ENCODE peak calls at places on chromosomes 6 and 20, in four cellular contexts. Z, E, T and X are unnamed samples.

GRCh38 chr6:22925920-22926587 is 356.7 kb downstream of the HDGFL1 start:
- DNase-seq in Z (no peak), E (no peak), T (no peak), X (no peak)

GRCh38 chr6:86147311-86147710 is 504.6 kb upstream of the SYNCRIP start:
- DNase-seq in Z (no peak), E (no peak), T (no peak), X (no peak)

GRCh38 chr20:300345-300744 is 3.0 kb downstream of the ZCCHC3 start:
- DNase-seq in Z (no peak), E (no peak), T (no peak), X (no peak)

GRCh38 chr6:125259354-125259736 is 42.4 kb downstream of the HDDC2 start:
- DNase-seq in Z (no peak), E (no peak), T (no peak), X (no peak)

GRCh38 chr6:39322306-39322850 is at the start of gene KCNK16:
- DNase-seq in Z (no peak), E (no peak), T (no peak), X (no peak)

GRCh38 chr6:132598473-132598872 is 8.9 kb upstream of the TAAR5 start:
- DNase-seq in Z (no peak), E (no peak), T (peak), X (no peak)

GRCh38 chr6:133341607-133342158 is 100.5 kb downstream of the EYA4 start:
- DNase-seq in Z (no peak), E (no peak), T (peak), X (no peak)

GRCh38 chr6:41976794-41977484 is 35.3 kb upstream of the CCND3 start:
- DNase-seq in Z (peak), E (no peak), T (no peak), X (no peak)

GRCh38 chr6:12423852-12424251 is 133.7 kb downstream of the EDN1 start:
- DNase-seq in Z (no peak), E (no peak), T (no peak), X (no peak)

GRCh38 chr20:25285856-25286798 is 38.2 kb downstream of the PYGB start:
- DNase-seq in Z (no peak), E (peak), T (no peak), X (peak)

GRCh38 chr6:146785001-146785585 is 186.3 kb downstream of the ADGB start:
- DNase-seq in Z (peak), E (no peak), T (peak), X (no peak)

GRCh38 chr6:28635547-28636158 is 110.0 kb downstream of the GPX5 start:
- DNase-seq in Z (no peak), E (no peak), T (no peak), X (no peak)

GRCh38 chr6:28336284-28337024 is 506 bp upstream of the ZSCAN31 start:
- DNase-seq in Z (peak), E (no peak), T (peak), X (no peak)

GRCh38 chr6:164152611-164153010 is 738.1 kb downstream of the QKI start:
- DNase-seq in Z (no peak), E (no peak), T (no peak), X (no peak)

GRCh38 chr6:164154588-164154987 is 740.1 kb downstream of the QKI start:
- DNase-seq in Z (no peak), E (no peak), T (no peak), X (no peak)

GRCh38 chr6:164150221-164150620 is 735.7 kb downstream of the QKI start:
- DNase-seq in Z (no peak), E (no peak), T (no peak), X (no peak)

GRCh38 chr6:164151161-164151728 is 736.7 kb downstream of the QKI start:
- DNase-seq in Z (no peak), E (no peak), T (no peak), X (no peak)

DNA sequence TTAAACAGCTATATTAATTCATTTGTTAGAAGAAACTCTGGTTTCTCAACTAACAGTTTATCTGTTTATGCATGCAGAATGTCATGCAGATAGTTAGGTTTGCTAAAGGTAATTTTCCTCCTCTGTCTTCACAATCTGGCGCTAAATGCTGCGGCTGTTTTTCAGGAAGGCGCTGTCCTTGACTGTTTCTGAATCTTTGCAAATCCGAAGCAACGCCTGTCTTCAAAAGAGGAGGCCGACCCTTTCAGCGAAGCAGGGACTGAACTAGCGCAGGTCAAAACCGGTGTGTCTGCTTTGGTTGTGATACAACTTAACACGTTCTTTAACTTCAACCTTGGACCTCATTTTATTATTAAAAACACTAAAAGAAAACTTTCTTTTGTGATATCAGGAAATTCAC is 737.2 kb downstream of the QKI start:
- DNase-seq in Z (no peak), E (no peak), T (no peak), X (no peak)
- TF ChIP-seq CTCF in Z (no peak), E (no peak), T (no peak), X (no peak)

GRCh38 chr20:3785240-3786125 is 1.1 kb downstream of the CENPB start:
- DNase-seq in Z (no peak), E (peak), T (no peak), X (no peak)

GRCh38 chr20:3784863-3785239 is 1.7 kb downstream of the CENPB start:
- DNase-seq in Z (no peak), E (no peak), T (no peak), X (no peak)

GRCh38 chr20:3786665-3787639 is at the start of gene CENPB:
- DNase-seq in Z (peak), E (peak), T (peak), X (peak)

GRCh38 chr20:3784226-3784853 is 2.2 kb downstream of the CENPB start:
- DNase-seq in Z (peak), E (peak), T (no peak), X (no peak)

DNA sequence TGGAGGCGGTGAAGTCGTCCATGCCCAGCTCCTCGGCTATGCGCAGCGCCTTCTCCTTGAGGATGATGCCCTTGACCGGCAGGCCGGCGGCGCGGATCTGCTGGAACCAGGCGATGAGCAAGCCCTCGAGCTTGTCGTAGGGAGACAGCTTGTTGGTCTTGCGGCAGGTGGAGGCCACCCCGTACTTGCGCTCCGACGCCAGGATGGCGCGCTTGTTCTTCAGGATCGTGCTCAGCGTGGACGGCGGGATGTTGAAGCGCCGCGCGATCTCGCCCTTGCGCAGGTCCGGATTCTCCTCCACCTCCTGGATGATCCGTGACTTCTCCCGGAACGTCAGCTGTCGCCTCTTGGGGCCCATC is 435 bp downstream of the CENPB start:
- DNase-seq in Z (peak), E (peak), T (peak), X (no peak)
- TF ChIP-seq CTCF in Z (no peak), E (no peak), T (no peak), X (no peak)

GRCh38 chr6:114133816-114134215 is 162.9 kb upstream of the HDAC2 start:
- DNase-seq in Z (no peak), E (no peak), T (no peak), X (no peak)

GRCh38 chr6:114138577-114139248 is 167.8 kb upstream of the HDAC2 start:
- DNase-seq in Z (no peak), E (no peak), T (no peak), X (no peak)

GRCh38 chr6:114131943-114132342 is 161.0 kb upstream of the HDAC2 start:
- DNase-seq in Z (no peak), E (no peak), T (no peak), X (no peak)

GRCh38 chr6:114140416-114140815 is 169.5 kb upstream of the HDAC2 start:
- DNase-seq in Z (peak), E (no peak), T (no peak), X (no peak)

DNA sequence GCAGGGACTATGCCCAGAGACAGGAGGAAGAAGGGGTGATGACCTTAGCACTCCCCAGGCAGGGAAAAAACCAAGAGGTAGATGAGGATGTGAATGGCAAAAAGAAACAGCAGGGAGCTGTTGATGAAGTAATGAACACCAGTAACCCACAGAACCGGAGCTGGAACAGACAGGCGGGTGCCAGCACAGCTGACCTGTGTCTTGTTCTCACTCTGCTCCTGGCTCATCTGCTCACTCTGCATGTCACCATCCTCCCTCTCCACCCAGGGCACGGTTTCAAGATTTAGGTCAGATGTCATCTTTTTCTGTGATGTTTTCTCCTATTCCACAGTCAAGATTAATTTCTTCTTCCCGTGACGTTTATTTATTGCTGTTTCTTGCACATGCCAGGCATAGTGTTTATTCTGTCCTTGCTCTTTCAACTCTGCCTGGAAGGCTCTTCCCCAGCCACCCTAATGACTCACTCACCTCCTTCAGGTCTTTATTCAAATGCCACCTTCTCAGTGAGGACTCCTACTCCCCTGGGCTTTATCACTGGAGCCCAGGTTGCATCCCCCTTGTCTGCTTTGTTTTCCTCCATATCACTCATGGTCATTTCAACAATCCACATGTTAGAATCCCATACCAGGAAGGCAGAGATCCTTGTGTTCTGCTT is 164.5 kb upstream of the HDAC2 start:
- DNase-seq in Z (no peak), E (no peak), T (no peak), X (no peak)
- TF ChIP-seq CTCF in Z (no peak), E (no peak), T (no peak), X (no peak)

GRCh38 chr20:1588166-1588868 is 30.8 kb upstream of the SIRPD start:
- DNase-seq in Z (no peak), E (no peak), T (no peak), X (no peak)

DNA sequence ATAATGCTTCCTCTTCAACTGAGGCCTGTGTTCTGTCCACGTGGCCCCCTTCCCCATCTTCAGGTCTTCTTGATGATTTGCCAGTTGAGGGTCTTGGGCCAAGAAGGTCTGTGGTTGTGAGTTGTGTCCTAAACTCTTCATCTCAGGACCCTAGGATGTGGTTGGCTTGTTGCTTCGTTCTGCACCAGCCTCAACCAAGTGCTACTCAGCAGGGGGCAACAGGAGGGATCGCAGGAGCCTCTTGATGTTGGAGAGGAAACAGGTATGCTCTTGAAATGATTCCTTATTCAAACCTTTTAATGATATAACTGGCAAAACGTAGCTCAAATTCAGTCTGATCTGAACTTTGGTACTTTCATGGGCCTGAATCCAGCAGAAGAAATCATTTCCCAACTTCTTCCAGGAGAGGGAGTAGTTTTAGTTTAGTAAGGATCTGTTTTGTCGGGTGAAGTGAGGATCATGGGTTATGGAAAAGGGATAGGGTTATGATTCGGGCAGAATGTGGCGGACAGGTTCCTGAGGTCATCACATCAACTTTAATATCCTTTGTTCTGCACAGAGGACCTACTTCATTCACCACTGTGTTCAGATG is 30.8 kb downstream of the SIRPB1 start:
- DNase-seq in Z (no peak), E (no peak), T (no peak), X (no peak)
- TF ChIP-seq CTCF in Z (no peak), E (no peak), T (no peak), X (no peak)